ENCODE peak calls at places on chromosomes 7 and 10, in five cellular contexts. J, D, C, O and R are unnamed samples.

GRCh38 chr10:42783181-42783549 is 570 bp downstream of the BMS1 start:
- DNase-seq in C (no peak), O (no peak), J (no peak), D (peak), R (peak)

GRCh38 chr7:133642907-133643306 is 390.0 kb downstream of the EXOC4 start:
- DNase-seq in C (no peak), D (no peak), J (no peak), O (no peak), R (no peak)

GRCh38 chr7:159039716-159040115 is 105.0 kb downstream of the VIPR2 start:
- DNase-seq in C (no peak), J (no peak), O (no peak), D (no peak), R (no peak)

GRCh38 chr10:24988831-24989769 is 26.9 kb downstream of the ENKUR start:
- DNase-seq in J (no peak), C (no peak), D (no peak), O (no peak), R (no peak)

GRCh38 chr10:116690356-116691078 is 51.8 kb downstream of the HSPA12A start:
- DNase-seq in C (no peak), J (peak), O (no peak), D (no peak), R (peak)

GRCh38 chr10:27535312-27535711 is 31.2 kb downstream of the RAB18 start:
- DNase-seq in O (no peak), J (no peak), C (no peak), D (no peak), R (no peak)

GRCh38 chr10:9209105-9209798 is 1154.8 kb downstream of the GATA3 start:
- DNase-seq in O (no peak), J (peak), D (peak), C (peak), R (peak)

GRCh38 chr7:5699951-5700384 is 81.5 kb downstream of the RNF216 start:
- DNase-seq in C (no peak), O (peak), D (peak), J (peak), R (no peak)

GRCh38 chr10:80122110-80122710 is 10.3 kb upstream of the PLAC9 start:
- DNase-seq in C (no peak), J (no peak), O (no peak), D (no peak), R (no peak)

GRCh38 chr7:141455686-141456085 is 95.5 kb upstream of the AGK start:
- DNase-seq in D (no peak), C (no peak), O (no peak), J (no peak), R (no peak)